ENCODE peak calls at places on chromosomes 11 and 22, in four cellular contexts. One of them, this sample, is unnamed.

GRCh38 chr11:78664606-78665005 is 89.9 kb upstream of the NARS2 start:
- DNase-seq in foreskin fibroblast: peak
- DNase-seq in brain microvascular endothelial cell: no peak
- DNase-seq in astrocyte of the spinal cord: no peak
- DNase-seq in this sample: no peak

GRCh38 chr22:19765477-19766234 is 5.1 kb downstream of the TBX1 start:
- DNase-seq in astrocyte of the spinal cord: no peak
- DNase-seq in brain microvascular endothelial cell: no peak
- DNase-seq in foreskin fibroblast: peak
- DNase-seq in this sample: no peak

GRCh38 chr11:131025020-131025419 is 108.7 kb upstream of the SNX19 start:
- DNase-seq in brain microvascular endothelial cell: peak
- DNase-seq in astrocyte of the spinal cord: peak
- DNase-seq in foreskin fibroblast: peak
- DNase-seq in this sample: peak

GRCh38 chr22:40567106-40567505 is 69.4 kb downstream of the MRTFA start:
- DNase-seq in foreskin fibroblast: peak
- DNase-seq in astrocyte of the spinal cord: peak
- DNase-seq in brain microvascular endothelial cell: no peak
- DNase-seq in this sample: peak

GRCh38 chr11:95067828-95068244 is 1.1 kb downstream of the SRSF8 start:
- DNase-seq in astrocyte of the spinal cord: no peak
- DNase-seq in brain microvascular endothelial cell: no peak
- DNase-seq in foreskin fibroblast: no peak
- DNase-seq in this sample: no peak

GRCh38 chr22:39214006-39214382 is 30.8 kb downstream of the PDGFB start:
- DNase-seq in astrocyte of the spinal cord: no peak
- DNase-seq in brain microvascular endothelial cell: no peak
- DNase-seq in foreskin fibroblast: no peak
- DNase-seq in this sample: no peak

GRCh38 chr11:9711454-9712307 is 47.8 kb downstream of the SWAP70 start:
- DNase-seq in brain microvascular endothelial cell: no peak
- DNase-seq in astrocyte of the spinal cord: no peak
- DNase-seq in foreskin fibroblast: no peak
- DNase-seq in this sample: no peak

GRCh38 chr22:28217277-28217676 is 298.2 kb upstream of the PITPNB start:
- DNase-seq in brain microvascular endothelial cell: no peak
- DNase-seq in astrocyte of the spinal cord: no peak
- DNase-seq in foreskin fibroblast: no peak
- DNase-seq in this sample: no peak

GRCh38 chr11:44534215-44534711 is 31.2 kb upstream of the CD82 start:
- DNase-seq in brain microvascular endothelial cell: no peak
- DNase-seq in astrocyte of the spinal cord: no peak
- DNase-seq in foreskin fibroblast: no peak
- DNase-seq in this sample: no peak

GRCh38 chr11:34439521-34440258 is 956 bp downstream of the CAT start:
- DNase-seq in astrocyte of the spinal cord: no peak
- DNase-seq in brain microvascular endothelial cell: no peak
- DNase-seq in foreskin fibroblast: peak
- DNase-seq in this sample: no peak

GRCh38 chr22:42314709-42315391 is 44.4 kb upstream of the TCF20 start:
- DNase-seq in astrocyte of the spinal cord: no peak
- DNase-seq in foreskin fibroblast: no peak
- DNase-seq in brain microvascular endothelial cell: no peak
- DNase-seq in this sample: no peak

GRCh38 chr11:61875698-61876097 is 15.6 kb downstream of the FADS3 start:
- DNase-seq in astrocyte of the spinal cord: no peak
- DNase-seq in foreskin fibroblast: no peak
- DNase-seq in brain microvascular endothelial cell: no peak
- DNase-seq in this sample: no peak

GRCh38 chr11:61871158-61871597 is 20.2 kb downstream of the FADS3 start:
- DNase-seq in brain microvascular endothelial cell: peak
- DNase-seq in astrocyte of the spinal cord: peak
- DNase-seq in foreskin fibroblast: peak
- DNase-seq in this sample: peak

GRCh38 chr11:61874460-61874809 is 16.9 kb downstream of the FADS3 start:
- DNase-seq in brain microvascular endothelial cell: no peak
- DNase-seq in astrocyte of the spinal cord: no peak
- DNase-seq in foreskin fibroblast: no peak
- DNase-seq in this sample: no peak

GRCh38 chr11:61872935-61873565 is 18.3 kb downstream of the FADS3 start:
- DNase-seq in brain microvascular endothelial cell: no peak
- DNase-seq in astrocyte of the spinal cord: no peak
- DNase-seq in foreskin fibroblast: no peak
- DNase-seq in this sample: no peak

GRCh38 chr11:61873588-61874459 is 17.5 kb downstream of the FADS3 start:
- DNase-seq in astrocyte of the spinal cord: no peak
- DNase-seq in foreskin fibroblast: no peak
- DNase-seq in brain microvascular endothelial cell: no peak
- DNase-seq in this sample: no peak
- TF ChIP-seq CTCF in astrocyte of the spinal cord: no peak
- TF ChIP-seq CTCF in foreskin fibroblast: no peak
- TF ChIP-seq CTCF in brain microvascular endothelial cell: no peak
- TF ChIP-seq CTCF in this sample: no peak

DNA sequence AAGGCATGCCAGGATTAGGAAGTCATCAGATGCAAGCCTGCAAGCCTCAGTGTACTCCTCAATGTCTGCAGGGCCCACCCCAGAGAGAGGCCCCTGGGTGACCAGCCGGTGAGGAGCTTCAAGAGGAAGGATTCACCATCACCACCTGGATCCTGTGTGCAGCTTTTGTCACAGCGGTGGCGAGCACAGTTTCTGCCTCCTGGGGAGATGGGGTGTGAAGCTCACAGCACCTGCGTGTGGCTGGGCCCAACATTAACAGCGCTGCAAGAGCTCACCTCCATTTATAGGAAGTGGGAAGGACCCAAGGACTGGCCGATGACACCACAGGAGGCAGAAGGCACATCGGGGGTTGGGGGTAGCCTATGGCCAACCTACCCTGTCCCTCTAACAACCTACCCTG is 235.3 kb downstream of the CTTN start:
- DNase-seq in foreskin fibroblast: no peak
- DNase-seq in astrocyte of the spinal cord: no peak
- DNase-seq in brain microvascular endothelial cell: no peak
- DNase-seq in this sample: no peak
- H3K4me3 ChIP-seq in foreskin fibroblast: no peak
- H3K4me3 ChIP-seq in astrocyte of the spinal cord: no peak
- H3K4me3 ChIP-seq in brain microvascular endothelial cell: no peak
- H3K4me3 ChIP-seq in this sample: no peak

GRCh38 chr11:11020747-11021149 is 162.9 kb upstream of the ZBED5 start:
- DNase-seq in brain microvascular endothelial cell: no peak
- DNase-seq in astrocyte of the spinal cord: no peak
- DNase-seq in foreskin fibroblast: peak
- DNase-seq in this sample: no peak

GRCh38 chr11:11020219-11020726 is 162.4 kb upstream of the ZBED5 start:
- DNase-seq in astrocyte of the spinal cord: no peak
- DNase-seq in brain microvascular endothelial cell: no peak
- DNase-seq in foreskin fibroblast: no peak
- DNase-seq in this sample: no peak

GRCh38 chr11:11027271-11027670 is 169.4 kb upstream of the ZBED5 start:
- DNase-seq in foreskin fibroblast: peak
- DNase-seq in brain microvascular endothelial cell: peak
- DNase-seq in astrocyte of the spinal cord: peak
- DNase-seq in this sample: peak

GRCh38 chr11:11025087-11025486 is 167.2 kb upstream of the ZBED5 start:
- DNase-seq in astrocyte of the spinal cord: peak
- DNase-seq in foreskin fibroblast: peak
- DNase-seq in brain microvascular endothelial cell: peak
- DNase-seq in this sample: no peak

DNA sequence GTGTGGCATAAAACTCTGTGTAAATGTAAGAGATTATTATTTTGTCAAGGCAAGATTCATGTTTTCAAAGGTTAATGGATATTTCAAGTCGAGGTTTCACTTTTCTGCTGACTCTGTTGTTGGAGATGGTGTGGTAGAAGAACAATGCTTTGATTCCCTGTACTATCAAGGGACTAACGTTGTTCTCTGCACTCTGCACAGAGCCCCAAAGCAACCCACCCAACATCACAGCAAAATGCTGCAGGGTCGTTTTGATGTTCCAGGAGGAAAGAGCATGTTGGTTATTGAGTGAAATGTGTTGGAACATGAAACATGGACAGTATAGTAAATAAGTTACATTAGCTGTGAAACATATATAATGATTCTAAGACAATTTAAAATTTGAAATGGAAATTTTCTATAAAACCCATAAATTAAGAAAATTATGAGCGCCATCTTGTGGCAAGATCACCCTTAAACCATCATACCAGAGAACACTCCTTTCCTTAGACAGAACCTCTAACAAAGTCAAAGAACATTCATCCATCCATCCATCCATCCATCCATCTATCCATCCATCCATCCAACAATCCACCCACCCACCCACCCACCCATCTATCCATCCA is 164.4 kb upstream of the ZBED5 start:
- DNase-seq in astrocyte of the spinal cord: peak
- DNase-seq in brain microvascular endothelial cell: peak
- DNase-seq in foreskin fibroblast: peak
- DNase-seq in this sample: peak
- TF ChIP-seq CTCF in astrocyte of the spinal cord: peak
- TF ChIP-seq CTCF in brain microvascular endothelial cell: peak
- TF ChIP-seq CTCF in foreskin fibroblast: peak
- TF ChIP-seq CTCF in this sample: peak

GRCh38 chr11:47895035-47895434 is 46.9 kb upstream of the NUP160 start:
- DNase-seq in foreskin fibroblast: no peak
- DNase-seq in brain microvascular endothelial cell: no peak
- DNase-seq in astrocyte of the spinal cord: no peak
- DNase-seq in this sample: no peak
- H3K4me3 ChIP-seq in foreskin fibroblast: no peak
- H3K4me3 ChIP-seq in brain microvascular endothelial cell: no peak
- H3K4me3 ChIP-seq in astrocyte of the spinal cord: no peak
- H3K4me3 ChIP-seq in this sample: no peak

DNA sequence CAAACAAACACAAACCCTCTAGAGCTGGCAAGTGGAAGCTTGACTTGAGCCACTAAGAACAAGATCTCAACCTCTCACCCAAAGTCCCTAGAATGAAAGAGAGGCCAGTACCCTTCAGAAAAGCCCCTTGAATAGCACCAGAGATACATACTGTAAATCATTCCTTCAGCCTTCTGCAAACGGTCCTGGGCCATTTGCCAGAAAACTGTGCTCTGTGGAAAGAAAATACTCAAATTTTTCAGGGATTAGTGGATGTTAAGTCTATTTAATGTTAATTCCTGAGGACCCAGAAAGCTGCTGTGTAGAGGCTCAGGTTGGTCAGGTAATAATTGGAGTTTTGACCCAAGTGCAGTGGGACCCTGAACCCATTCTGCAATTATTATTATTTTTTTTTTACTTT is 16.9 kb downstream of the SERPINH1 start:
- DNase-seq in astrocyte of the spinal cord: no peak
- DNase-seq in foreskin fibroblast: peak
- DNase-seq in brain microvascular endothelial cell: no peak
- DNase-seq in this sample: peak
- TF ChIP-seq CTCF in astrocyte of the spinal cord: no peak
- TF ChIP-seq CTCF in foreskin fibroblast: no peak
- TF ChIP-seq CTCF in brain microvascular endothelial cell: no peak
- TF ChIP-seq CTCF in this sample: no peak

GRCh38 chr11:557328-558132 is 3.0 kb downstream of the LMNTD2 start:
- DNase-seq in foreskin fibroblast: no peak
- DNase-seq in brain microvascular endothelial cell: no peak
- DNase-seq in astrocyte of the spinal cord: no peak
- DNase-seq in this sample: no peak

GRCh38 chr11:556175-556699 is 4.3 kb downstream of the LMNTD2 start:
- DNase-seq in brain microvascular endothelial cell: no peak
- DNase-seq in foreskin fibroblast: peak
- DNase-seq in astrocyte of the spinal cord: no peak
- DNase-seq in this sample: peak

GRCh38 chr11:555500-556174 is 4.9 kb downstream of the LMNTD2 start:
- DNase-seq in foreskin fibroblast: no peak
- DNase-seq in astrocyte of the spinal cord: no peak
- DNase-seq in brain microvascular endothelial cell: no peak
- DNase-seq in this sample: no peak

GRCh38 chr11:558503-558902 is 2.0 kb downstream of the LMNTD2 start:
- DNase-seq in foreskin fibroblast: no peak
- DNase-seq in brain microvascular endothelial cell: no peak
- DNase-seq in astrocyte of the spinal cord: no peak
- DNase-seq in this sample: no peak

GRCh38 chr11:556857-557256 is 3.7 kb downstream of the LMNTD2 start:
- DNase-seq in brain microvascular endothelial cell: no peak
- DNase-seq in astrocyte of the spinal cord: no peak
- DNase-seq in foreskin fibroblast: no peak
- DNase-seq in this sample: no peak
- H3K4me3 ChIP-seq in brain microvascular endothelial cell: no peak
- H3K4me3 ChIP-seq in astrocyte of the spinal cord: no peak
- H3K4me3 ChIP-seq in foreskin fibroblast: no peak
- H3K4me3 ChIP-seq in this sample: no peak

This sample was measured in choroid plexus epithelial cell.